ENCODE peak calls at places on chromosomes 12 and 14, in four cellular contexts. E is adrenal gland, N is endodermal cell, K is neuronal stem cell. L is an unnamed sample.

GRCh38 chr14:89702151-89702936 is 252.2 kb downstream of the EFCAB11 start:
- DNase-seq in E (no peak), K (peak; percentile 21), N (no peak), L (no peak)

GRCh38 chr12:82359115-82359478 is 768 bp downstream of the METTL25 start:
- DNase-seq in N (peak; percentile 77), K (no peak), E (no peak), L (peak; percentile 57)

GRCh38 chr12:18277196-18277595 is 15.9 kb downstream of the PIK3C2G start:
- DNase-seq in N (no peak), K (no peak), E (no peak), L (no peak)

GRCh38 chr12:62767506-62767905 is 167.4 kb downstream of the PPM1H start:
- DNase-seq in N (no peak), E (no peak), K (no peak), L (no peak)

GRCh38 chr12:65005716-65006115 is 115.4 kb downstream of the WIF1 start:
- DNase-seq in K (no peak), E (no peak), N (no peak), L (no peak)

GRCh38 chr14:70380834-70381233 is 21.4 kb upstream of the COX16 start:
- DNase-seq in N (no peak), E (no peak), K (no peak), L (no peak)

GRCh38 chr12:63353559-63353958 is 202.6 kb upstream of the AVPR1A start:
- DNase-seq in K (no peak), E (no peak), N (no peak), L (no peak)

GRCh38 chr12:65609359-65609771 is 214.9 kb upstream of the HMGA2 start:
- DNase-seq in N (no peak), E (no peak), K (no peak), L (no peak)

GRCh38 chr14:33754264-33754663 is 196.6 kb downstream of the EGLN3 start:
- DNase-seq in E (no peak), N (peak; percentile 59), K (no peak), L (no peak)

GRCh38 chr12:109763201-109763841 is 49.7 kb downstream of the FAM222A start:
- DNase-seq in E (peak; percentile 70), K (no peak), N (peak; percentile 49), L (no peak)

GRCh38 chr14:101474563-101475467 is 86.5 kb upstream of the DIO3 start:
- DNase-seq in K (no peak), E (no peak), N (peak; percentile 32), L (no peak)

GRCh38 chr14:82595466-82595865 is 1061.8 kb upstream of the SEL1L start:
- DNase-seq in N (no peak), E (no peak), K (no peak), L (no peak)
- H3K36me3 ChIP-seq in N (no peaks in the 10 kb centered on the region), E (no peaks in the 10 kb centered on the region), K (no peaks in the 10 kb centered on the region), L (no peaks in the 10 kb centered on the region)

GRCh38 chr14:99507860-99508640 is 26.8 kb downstream of the CCNK start:
- DNase-seq in K (no peak), E (no peak), N (no peak), L (no peak)
- H3K36me3 ChIP-seq in K (peaks cover 49% of the 10 kb centered on the region), E (no peaks in the 10 kb centered on the region), N (peaks cover 82% of the 10 kb centered on the region), L (peaks cover 37% of the 10 kb centered on the region)

DNA sequence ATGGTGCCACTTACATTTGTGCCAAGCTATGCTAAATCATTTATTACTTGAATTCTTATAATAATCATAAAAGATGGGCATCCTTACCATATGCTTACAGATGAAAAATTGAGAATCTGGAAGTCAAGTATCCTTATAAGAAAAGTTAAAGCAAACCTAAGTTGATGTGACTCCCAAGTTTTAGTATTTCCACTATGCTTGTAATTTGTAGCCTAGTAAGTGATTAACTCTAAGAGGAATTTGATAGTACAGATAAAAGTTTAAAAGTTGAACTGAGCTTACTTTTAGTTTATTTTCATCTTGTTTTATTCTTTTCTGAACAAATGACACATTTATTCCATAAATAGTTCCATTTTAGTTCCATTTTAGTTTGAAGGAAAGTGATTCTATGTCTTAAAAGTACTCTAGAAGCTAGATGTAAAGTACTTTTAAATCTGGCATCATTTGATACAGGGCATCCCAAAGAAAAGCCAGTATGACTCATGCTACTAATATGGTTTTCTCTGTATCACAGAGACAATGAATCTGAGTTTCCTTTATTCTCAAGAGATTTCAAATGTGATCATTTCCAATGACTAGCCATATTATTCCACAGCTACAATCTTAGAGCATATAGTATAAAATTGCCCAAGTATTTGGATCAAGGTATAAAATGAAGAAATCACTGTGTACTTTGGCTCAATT is 596.0 kb downstream of the SLC16A7 start:
- DNase-seq in K (no peak), N (no peak), E (no peak), L (no peak)
- H3K36me3 ChIP-seq in K (no peaks in the 10 kb centered on the region), N (no peaks in the 10 kb centered on the region), E (no peaks in the 10 kb centered on the region), L (no peaks in the 10 kb centered on the region)

GRCh38 chr12:1424674-1425395 is 169.5 kb downstream of the FBXL14 start:
- DNase-seq in K (no peak), E (no peak), N (no peak), L (no peak)
- H3K36me3 ChIP-seq in K (no peaks in the 10 kb centered on the region), E (no peaks in the 10 kb centered on the region), N (peaks cover 5% of the 10 kb centered on the region), L (no peaks in the 10 kb centered on the region)

DNA sequence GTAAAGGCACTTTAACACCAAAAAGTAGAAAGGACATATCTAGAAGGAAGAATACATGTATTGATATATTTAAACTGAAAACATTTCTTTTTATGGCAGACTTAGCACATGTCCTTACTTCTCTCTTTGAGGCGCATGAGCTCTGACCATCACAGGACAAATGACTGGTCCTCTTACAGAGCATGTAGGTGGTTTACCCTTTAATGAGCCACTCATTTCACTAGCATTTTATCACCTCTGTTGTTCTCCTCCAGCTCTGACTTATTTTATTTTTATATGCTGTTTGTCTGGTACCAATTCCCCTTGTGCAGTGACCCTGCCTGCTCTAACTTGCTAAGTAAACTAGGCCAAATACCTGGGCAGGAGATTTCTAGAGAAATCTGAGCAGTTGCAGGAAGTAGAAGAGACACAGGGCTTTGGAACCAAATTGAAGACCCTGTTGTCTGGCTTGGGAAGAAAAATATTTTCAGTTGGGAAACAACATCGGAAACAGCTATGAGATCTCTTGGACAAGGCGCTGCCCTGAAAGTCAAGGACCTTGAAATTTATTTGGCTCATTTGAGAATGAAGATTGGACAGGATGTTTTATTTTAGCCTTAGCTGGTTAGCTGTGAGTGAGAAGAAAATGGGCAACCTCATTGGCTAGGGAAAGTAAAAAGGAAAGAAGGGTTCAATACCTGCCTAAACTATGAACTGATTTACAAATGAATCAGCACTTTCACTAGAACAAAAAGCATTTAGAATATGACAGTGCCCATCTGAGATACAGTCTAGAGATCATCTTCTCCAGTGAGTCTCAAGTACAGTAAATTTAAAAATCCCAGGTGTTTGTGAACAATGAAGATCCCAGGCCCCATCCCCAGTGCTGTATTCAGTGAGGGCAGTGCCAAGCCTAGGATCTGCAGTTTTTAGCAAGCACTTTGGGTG is 374.4 kb downstream of the ZFP36L1 start:
- DNase-seq in E (no peak), K (no peak), N (no peak), L (no peak)
- H3K36me3 ChIP-seq in E (no peaks in the 10 kb centered on the region), K (no peaks in the 10 kb centered on the region), N (no peaks in the 10 kb centered on the region), L (no peaks in the 10 kb centered on the region)

GRCh38 chr14:63328787-63329737 is 10.3 kb upstream of the GPHB5 start:
- DNase-seq in N (no peak), E (no peak), K (no peak), L (no peak)
- H3K36me3 ChIP-seq in N (no peaks in the 10 kb centered on the region), E (no peaks in the 10 kb centered on the region), K (no peaks in the 10 kb centered on the region), L (no peaks in the 10 kb centered on the region)

DNA sequence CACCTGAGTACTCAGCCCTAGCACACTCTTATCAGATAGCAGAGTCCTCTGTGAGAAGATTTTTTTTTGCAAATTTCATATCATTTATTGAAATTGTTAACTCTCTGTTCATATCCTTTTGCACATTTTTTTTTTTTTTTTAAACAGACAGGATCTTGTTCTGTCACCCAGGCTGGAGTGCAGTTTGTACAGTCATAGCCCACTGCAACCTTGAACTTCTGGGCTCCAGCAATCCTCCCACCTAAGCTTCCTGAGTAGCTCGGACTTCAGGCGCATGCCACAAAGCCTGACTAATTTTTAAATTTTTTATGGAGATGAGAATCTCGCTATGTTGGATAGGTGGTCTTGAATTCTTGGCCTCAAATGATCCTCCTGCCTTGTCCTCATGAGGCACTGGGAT is 4.3 kb downstream of the PARP2 start:
- DNase-seq in K (no peak), N (no peak), E (peak; percentile 85), L (no peak)
- H3K36me3 ChIP-seq in K (peaks cover 25% of the 10 kb centered on the region), N (peaks cover 70% of the 10 kb centered on the region), E (no peaks in the 10 kb centered on the region), L (peaks cover 26% of the 10 kb centered on the region)

L was measured in H7.